ENCODE peak calls at places on chromosomes 11 and 22, in five cellular contexts. Y, M, C, E and Z are unnamed samples.

GRCh38 chr22:40202225-40202944 is 24.7 kb downstream of the TNRC6B start:
- DNase-seq in Y (no peak), M (no peak), C (no peak), E (no peak), Z (no peak)

GRCh38 chr11:61345170-61345610 is 12.2 kb downstream of the TKFC start:
- DNase-seq in Y (no peak), M (no peak), C (no peak), E (no peak), Z (no peak)

GRCh38 chr22:45997077-45997774 is 20.3 kb upstream of the WNT7B start:
- DNase-seq in Y (peak; percentile 34), M (peak; percentile 75), C (peak; percentile 93), E (peak; percentile 95), Z (peak; percentile 86)

GRCh38 chr11:26734706-26735105 is 12.8 kb upstream of the SLC5A12 start:
- DNase-seq in Y (no peak), M (no peak), C (no peak), E (no peak), Z (no peak)

GRCh38 chr11:68792400-68792955 is 41.2 kb upstream of the TESMIN start:
- DNase-seq in Y (no peak), M (no peak), C (no peak), E (no peak), Z (no peak)

GRCh38 chr11:859394-860131 is 16.9 kb downstream of the TSPAN4 start:
- DNase-seq in Y (peak; percentile 86), M (peak; percentile 83), C (no peak), E (peak; percentile 79), Z (no peak)

GRCh38 chr22:50507991-50508884 is at the start of gene NCAPH2:
- DNase-seq in Y (peak; percentile 97), M (peak; percentile 97), C (peak; percentile 98), E (peak; percentile 99), Z (peak; percentile 70)

GRCh38 chr11:47863189-47863892 is 15.2 kb upstream of the NUP160 start:
- DNase-seq in Y (no peak), M (no peak), C (no peak), E (no peak), Z (no peak)

GRCh38 chr11:114183041-114183511 is 113.1 kb upstream of the NNMT start:
- DNase-seq in Y (no peak), M (no peak), C (no peak), E (no peak), Z (no peak)